ENCODE peak calls at places on chromosomes 5 and 9, in five cellular contexts. One of them, this sample, is unnamed.

GRCh38 chr9:119318371-119318770 is 50.9 kb downstream of the BRINP1 start:
- DNase-seq in uterus: no peak
- DNase-seq in fibroblast of lung: no peak
- DNase-seq in Panc1: no peak
- DNase-seq in GM12865: no peak
- DNase-seq in this sample: no peak

GRCh38 chr9:93496285-93496684 is 42.9 kb upstream of the FAM120AOS start:
- DNase-seq in uterus: no peak
- DNase-seq in Panc1: no peak
- DNase-seq in fibroblast of lung: no peak
- DNase-seq in GM12865: no peak
- DNase-seq in this sample: no peak

GRCh38 chr5:194603-195209 is 3.4 kb downstream of the LRRC14B start:
- DNase-seq in GM12865: no peak
- DNase-seq in uterus: no peak
- DNase-seq in fibroblast of lung: no peak
- DNase-seq in Panc1: no peak
- DNase-seq in this sample: no peak

GRCh38 chr9:89845321-89845720 is 240.5 kb downstream of the GADD45G start:
- DNase-seq in uterus: no peak
- DNase-seq in fibroblast of lung: no peak
- DNase-seq in Panc1: no peak
- DNase-seq in GM12865: no peak
- DNase-seq in this sample: no peak

GRCh38 chr5:103371046-103371603 is 112.6 kb downstream of the MACIR start:
- DNase-seq in Panc1: no peak
- DNase-seq in fibroblast of lung: no peak
- DNase-seq in GM12865: no peak
- DNase-seq in uterus: no peak
- DNase-seq in this sample: no peak

GRCh38 chr9:36386396-36386795 is 13.7 kb downstream of the RNF38 start:
- DNase-seq in GM12865: no peak
- DNase-seq in uterus: no peak
- DNase-seq in Panc1: no peak
- DNase-seq in fibroblast of lung: no peak
- DNase-seq in this sample: no peak

GRCh38 chr5:153974131-153974812 is 64.4 kb downstream of the FAM114A2 start:
- DNase-seq in fibroblast of lung: peak; percentile 59
- DNase-seq in Panc1: peak; percentile 18
- DNase-seq in uterus: no peak
- DNase-seq in GM12865: peak; percentile 49
- DNase-seq in this sample: no peak

GRCh38 chr5:80083115-80083890 is 48.2 kb downstream of the THBS4 start:
- DNase-seq in fibroblast of lung: peak; percentile 76
- DNase-seq in uterus: peak; percentile 50
- DNase-seq in GM12865: peak; percentile 64
- DNase-seq in Panc1: peak; percentile 15
- DNase-seq in this sample: no peak

GRCh38 chr9:81690251-81690851 is 1.0 kb upstream of the TLE1 start:
- DNase-seq in fibroblast of lung: no peak
- DNase-seq in GM12865: no peak
- DNase-seq in Panc1: no peak
- DNase-seq in uterus: peak; percentile 33
- DNase-seq in this sample: peak; percentile 71

GRCh38 chr5:13278148-13278547 is 666.3 kb downstream of the DNAH5 start:
- DNase-seq in fibroblast of lung: no peak
- DNase-seq in Panc1: no peak
- DNase-seq in GM12865: no peak
- DNase-seq in uterus: no peak
- DNase-seq in this sample: no peak
- TF ChIP-seq CTCF in fibroblast of lung: no peak
- TF ChIP-seq CTCF in Panc1: peak; percentile 46
- TF ChIP-seq CTCF in GM12865: peak; percentile 23
- TF ChIP-seq CTCF in uterus: no peak
- TF ChIP-seq CTCF in this sample: peak; percentile 48

DNA sequence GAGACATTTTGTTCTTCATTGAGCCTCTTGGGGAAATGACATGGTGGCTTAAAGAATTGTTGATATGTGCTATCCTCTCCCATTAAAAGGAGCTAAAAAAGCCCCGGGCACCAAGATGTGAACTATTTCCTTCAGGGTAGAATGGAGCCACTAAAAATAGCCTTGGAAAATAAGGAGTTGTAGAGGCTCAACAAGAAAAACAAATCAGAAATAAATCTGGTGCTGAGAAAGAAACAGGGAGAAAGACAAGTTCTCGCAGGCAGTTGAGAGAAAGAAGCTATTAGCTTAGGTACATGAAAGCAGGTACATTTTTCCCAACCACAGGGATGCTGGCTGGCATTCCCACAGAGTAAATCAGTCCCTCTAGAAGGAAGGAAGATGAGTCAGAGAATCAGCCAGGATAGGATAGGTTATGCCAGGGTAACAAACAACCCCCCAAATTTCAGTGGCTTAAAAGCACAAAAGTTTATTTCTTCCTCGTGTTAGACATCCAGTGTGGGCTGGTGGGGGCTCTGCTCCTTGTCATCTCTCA is 134.6 kb upstream of the ADRA1B start:
- DNase-seq in Panc1: no peak
- DNase-seq in GM12865: no peak
- DNase-seq in uterus: no peak
- DNase-seq in fibroblast of lung: no peak
- DNase-seq in this sample: no peak
- TF ChIP-seq CTCF in Panc1: no peak
- TF ChIP-seq CTCF in GM12865: no peak
- TF ChIP-seq CTCF in uterus: no peak
- TF ChIP-seq CTCF in fibroblast of lung: no peak
- TF ChIP-seq CTCF in this sample: no peak

DNA sequence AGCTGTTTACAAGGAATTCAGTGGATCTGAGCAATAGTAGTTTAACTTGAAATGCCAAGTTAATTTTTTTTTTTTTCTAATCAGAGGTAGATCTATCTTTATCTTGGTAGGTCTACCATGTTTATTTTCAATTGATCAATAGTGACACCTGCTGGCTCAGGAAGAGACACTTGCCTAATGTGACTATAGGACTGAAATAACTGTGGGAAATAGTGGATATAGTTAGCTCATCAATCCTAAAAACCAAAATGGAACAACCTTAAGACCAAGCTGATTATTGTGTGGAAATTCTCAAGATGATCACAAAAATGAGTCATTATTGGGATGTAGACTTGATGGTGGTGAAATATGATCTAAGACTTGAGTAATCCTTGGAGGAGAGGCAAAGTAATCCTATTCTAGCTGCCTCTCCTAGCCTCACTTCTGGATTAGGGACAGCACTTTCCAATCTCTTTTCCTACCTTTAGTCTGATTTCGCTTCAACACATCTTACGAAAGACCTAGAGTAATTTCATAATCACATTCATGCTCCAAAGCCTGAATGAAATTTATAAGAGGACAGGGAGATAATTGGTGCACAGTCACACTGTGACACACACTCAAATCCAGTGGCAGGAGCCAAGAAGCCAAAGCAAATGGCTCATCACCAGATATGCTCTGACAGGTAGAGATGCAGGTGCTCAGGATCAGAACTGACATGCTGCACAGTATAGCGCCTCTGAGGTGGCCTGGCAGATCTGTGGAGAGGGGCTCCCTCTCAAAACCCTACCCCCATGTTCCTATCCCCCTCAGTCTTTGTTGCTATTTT is 156.3 kb downstream of the HMHB1 start:
- DNase-seq in GM12865: peak; percentile 68
- DNase-seq in Panc1: peak; percentile 48
- DNase-seq in uterus: no peak
- DNase-seq in fibroblast of lung: peak; percentile 73
- DNase-seq in this sample: no peak
- TF ChIP-seq CTCF in GM12865: peak; percentile 46
- TF ChIP-seq CTCF in Panc1: peak; percentile 43
- TF ChIP-seq CTCF in uterus: peak; percentile 10
- TF ChIP-seq CTCF in fibroblast of lung: peak; percentile 41
- TF ChIP-seq CTCF in this sample: no peak

DNA sequence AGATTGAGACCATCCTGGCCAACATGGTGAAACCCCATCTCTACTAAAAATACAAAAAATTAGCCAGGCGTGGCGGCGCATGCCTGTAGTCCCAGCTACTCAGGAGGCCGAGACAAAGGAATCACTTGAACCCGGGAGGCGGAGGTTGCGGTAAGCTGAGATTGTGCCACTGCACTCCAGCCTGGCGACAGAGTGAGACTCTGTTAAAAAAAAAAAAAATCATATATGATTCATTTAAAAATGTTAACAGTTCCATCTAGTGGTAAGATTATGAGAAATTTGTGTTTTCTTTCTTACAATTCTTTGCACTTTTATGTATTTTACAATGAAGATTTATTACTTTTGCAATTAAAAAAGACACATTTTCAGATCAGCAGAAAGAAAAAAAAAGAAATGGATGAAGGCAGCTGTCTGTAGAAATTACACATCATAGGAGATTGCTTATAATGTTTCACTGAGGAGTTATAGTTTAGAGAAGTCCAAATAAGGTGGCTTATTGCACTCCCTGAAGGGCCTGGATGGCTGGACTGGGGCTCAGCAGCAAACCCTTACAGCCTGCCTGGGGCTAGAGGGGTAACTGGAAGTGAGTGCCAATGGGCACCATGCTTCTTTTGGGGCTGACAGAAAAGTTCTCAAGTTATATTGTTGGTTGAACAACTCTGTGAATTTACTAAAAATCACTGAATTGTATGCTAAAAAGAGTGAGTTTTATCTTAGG is 20.2 kb downstream of the C9orf153 start:
- DNase-seq in fibroblast of lung: peak; percentile 31
- DNase-seq in uterus: no peak
- DNase-seq in GM12865: no peak
- DNase-seq in Panc1: no peak
- DNase-seq in this sample: no peak
- TF ChIP-seq CTCF in fibroblast of lung: no peak
- TF ChIP-seq CTCF in uterus: peak; percentile 21
- TF ChIP-seq CTCF in GM12865: no peak
- TF ChIP-seq CTCF in Panc1: no peak
- TF ChIP-seq CTCF in this sample: peak; percentile 29

GRCh38 chr5:170268153-170268689 is 29.4 kb downstream of the LCP2 start:
- DNase-seq in uterus: no peak
- DNase-seq in Panc1: no peak
- DNase-seq in GM12865: no peak
- DNase-seq in fibroblast of lung: no peak
- DNase-seq in this sample: no peak
- TF ChIP-seq CTCF in uterus: no peak
- TF ChIP-seq CTCF in Panc1: peak; percentile 68
- TF ChIP-seq CTCF in GM12865: no peak
- TF ChIP-seq CTCF in fibroblast of lung: no peak
- TF ChIP-seq CTCF in this sample: no peak

GRCh38 chr9:111896942-111897830 is 572 bp downstream of the UGCG start:
- DNase-seq in fibroblast of lung: peak; percentile 44
- DNase-seq in uterus: peak; percentile 70
- DNase-seq in GM12865: no peak
- DNase-seq in Panc1: no peak
- DNase-seq in this sample: peak; percentile 56
- TF ChIP-seq CTCF in fibroblast of lung: peak; percentile 8
- TF ChIP-seq CTCF in uterus: no peak
- TF ChIP-seq CTCF in GM12865: no peak
- TF ChIP-seq CTCF in Panc1: no peak
- TF ChIP-seq CTCF in this sample: no peak

GRCh38 chr5:169507051-169507450 is 76.5 kb upstream of the SPDL1 start:
- DNase-seq in fibroblast of lung: no peak
- DNase-seq in Panc1: no peak
- DNase-seq in uterus: no peak
- DNase-seq in GM12865: no peak
- DNase-seq in this sample: no peak

GRCh38 chr5:169512385-169512784 is 71.2 kb upstream of the SPDL1 start:
- DNase-seq in fibroblast of lung: no peak
- DNase-seq in Panc1: no peak
- DNase-seq in GM12865: no peak
- DNase-seq in uterus: no peak
- DNase-seq in this sample: no peak

GRCh38 chr5:169511708-169512107 is 71.9 kb upstream of the SPDL1 start:
- DNase-seq in Panc1: no peak
- DNase-seq in fibroblast of lung: no peak
- DNase-seq in uterus: no peak
- DNase-seq in GM12865: no peak
- DNase-seq in this sample: no peak
- TF ChIP-seq CTCF in Panc1: peak; percentile 23
- TF ChIP-seq CTCF in fibroblast of lung: no peak
- TF ChIP-seq CTCF in uterus: no peak
- TF ChIP-seq CTCF in GM12865: no peak
- TF ChIP-seq CTCF in this sample: no peak

GRCh38 chr5:68661237-68661636 is 432.6 kb upstream of the SLC30A5 start:
- DNase-seq in Panc1: no peak
- DNase-seq in fibroblast of lung: peak; percentile 17
- DNase-seq in uterus: no peak
- DNase-seq in GM12865: peak; percentile 57
- DNase-seq in this sample: no peak
- TF ChIP-seq CTCF in Panc1: peak; percentile 45
- TF ChIP-seq CTCF in fibroblast of lung: peak; percentile 43
- TF ChIP-seq CTCF in uterus: no peak
- TF ChIP-seq CTCF in GM12865: peak; percentile 51
- TF ChIP-seq CTCF in this sample: no peak

GRCh38 chr5:75375414-75375813 is 38.4 kb downstream of the HMGCR start:
- DNase-seq in Panc1: no peak
- DNase-seq in fibroblast of lung: no peak
- DNase-seq in uterus: no peak
- DNase-seq in GM12865: no peak
- DNase-seq in this sample: no peak
- TF ChIP-seq CTCF in Panc1: no peak
- TF ChIP-seq CTCF in fibroblast of lung: no peak
- TF ChIP-seq CTCF in uterus: no peak
- TF ChIP-seq CTCF in GM12865: no peak
- TF ChIP-seq CTCF in this sample: no peak

GRCh38 chr9:83707768-83708514 is at the start of gene UBQLN1:
- DNase-seq in fibroblast of lung: peak; percentile 96
- DNase-seq in uterus: peak; percentile 92
- DNase-seq in GM12865: peak; percentile 96
- DNase-seq in Panc1: peak; percentile 54
- DNase-seq in this sample: peak; percentile 93

GRCh38 chr9:83706703-83707517 is 848 bp downstream of the UBQLN1 start:
- DNase-seq in GM12865: peak; percentile 61
- DNase-seq in fibroblast of lung: peak; percentile 15
- DNase-seq in Panc1: no peak
- DNase-seq in uterus: peak; percentile 33
- DNase-seq in this sample: peak; percentile 45

GRCh38 chr9:83714316-83714715 is 6.6 kb upstream of the UBQLN1 start:
- DNase-seq in fibroblast of lung: peak; percentile 18
- DNase-seq in uterus: no peak
- DNase-seq in Panc1: no peak
- DNase-seq in GM12865: peak; percentile 43
- DNase-seq in this sample: no peak

GRCh38 chr9:83707518-83707767 is 315 bp downstream of the UBQLN1 start:
- DNase-seq in Panc1: peak; percentile 8
- DNase-seq in fibroblast of lung: no peak
- DNase-seq in uterus: no peak
- DNase-seq in GM12865: no peak
- DNase-seq in this sample: no peak

DNA sequence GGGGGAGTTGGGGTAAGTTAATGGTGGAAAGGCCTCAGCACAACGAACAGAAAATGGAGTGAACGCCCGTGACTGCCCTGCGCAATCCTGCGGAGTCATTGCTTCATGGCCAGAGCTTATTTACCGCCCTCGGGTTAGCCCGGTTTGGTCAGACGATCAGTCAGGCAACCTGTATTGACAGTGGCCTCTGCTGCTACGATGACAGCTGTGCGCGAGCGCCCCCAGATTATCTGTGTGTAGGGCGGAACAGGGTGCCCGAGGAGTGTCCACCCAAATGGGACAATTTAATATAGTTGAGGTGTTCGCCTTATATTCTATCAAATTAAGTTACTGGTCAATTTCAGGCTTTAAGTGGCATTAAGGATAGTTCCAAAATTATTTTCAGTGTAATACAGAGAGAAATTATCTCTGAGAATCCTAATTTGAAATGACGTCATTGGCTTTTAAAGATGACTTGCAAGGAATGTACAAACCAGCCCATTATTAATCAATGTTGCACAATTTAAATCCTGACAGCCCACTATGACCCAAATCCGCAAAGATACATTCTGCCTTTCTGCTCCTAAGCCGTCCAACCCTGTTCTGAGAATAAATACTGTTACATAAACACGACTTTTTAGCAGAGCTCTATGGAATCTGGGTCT is 879 bp upstream of the UBQLN1 start:
- DNase-seq in Panc1: no peak
- DNase-seq in GM12865: peak; percentile 81
- DNase-seq in fibroblast of lung: peak; percentile 65
- DNase-seq in uterus: peak; percentile 62
- DNase-seq in this sample: peak; percentile 43
- TF ChIP-seq CTCF in Panc1: peak; percentile 48
- TF ChIP-seq CTCF in GM12865: peak; percentile 43
- TF ChIP-seq CTCF in fibroblast of lung: no peak
- TF ChIP-seq CTCF in uterus: no peak
- TF ChIP-seq CTCF in this sample: no peak